ENCODE peak calls at places on chromosomes 7 and 10, in eight cellular contexts. Z is epithelial cell of proximal tubule, C is chondrocyte, W is ovary, G is omental fat pad, D is activated B cell treated with CpG ODN at 0.5 μM for 24 hours, Q is upper lobe of right lung, F is adrenal gland. I is an unnamed sample.

GRCh38 chr7:14606101-14606500 is 296.4 kb downstream of the DGKB start:
- DNase-seq in G (no peak), W (no peak), Q (no peak), Z (peak; percentile 37), D (no peak), C (no peak), F (no peak), I (no peak)

GRCh38 chr7:130392456-130392860 is 12.2 kb downstream of the CPA1 start:
- DNase-seq in G (no peak), F (peak; percentile 24), Q (no peak), C (no peak), D (no peak), W (peak; percentile 48), Z (no peak), I (no peak)

GRCh38 chr7:105745681-105746330 is 130.6 kb downstream of the ATXN7L1 start:
- DNase-seq in F (no peak), Z (no peak), W (no peak), Q (no peak), G (no peak), D (no peak), C (no peak), I (no peak)

GRCh38 chr7:123602648-123603047 is 1.0 kb downstream of the ASB15 start:
- DNase-seq in C (no peak), G (no peak), F (no peak), Q (no peak), D (no peak), Z (no peak), W (no peak), I (no peak)

GRCh38 chr10:125768217-125768616 is 7.4 kb downstream of the MMP21 start:
- DNase-seq in Q (no peak), Z (no peak), C (no peak), W (no peak), F (no peak), G (no peak), D (no peak), I (no peak)

GRCh38 chr10:79295593-79295992 is 51.7 kb upstream of the PPIF start:
- DNase-seq in Q (no peak), F (no peak), G (no peak), C (no peak), D (no peak), Z (no peak), W (no peak), I (no peak)

GRCh38 chr10:132940791-132941465 is 1.4 kb downstream of the CFAP46 start:
- DNase-seq in F (no peak), Z (no peak), C (peak; percentile 86), W (no peak), D (no peak), Q (peak; percentile 62), G (no peak), I (peak; percentile 10)

GRCh38 chr10:44300666-44301649 is 83.9 kb downstream of the CXCL12 start:
- DNase-seq in G (no peak), F (no peak), Z (peak; percentile 100), W (no peak), D (no peak), Q (no peak), C (no peak), I (no peak)

GRCh38 chr10:70758757-70759514 is 26.2 kb downstream of the TBATA start:
- DNase-seq in D (no peak), W (peak; percentile 78), Q (peak; percentile 43), C (no peak), F (peak; percentile 73), Z (peak; percentile 31), G (peak; percentile 45), I (peak; percentile 63)

GRCh38 chr10:6237189-6237496 is 34.4 kb downstream of the PFKFB3 start:
- DNase-seq in W (no peak), Q (no peak), C (no peak), F (no peak), G (no peak), Z (no peak), D (no peak), I (no peak)

GRCh38 chr7:37289781-37290180 is 158.9 kb downstream of the ELMO1 start:
- DNase-seq in G (no peak), Q (no peak), F (no peak), C (no peak), Z (no peak), W (no peak), D (no peak), I (no peak)

GRCh38 chr7:23098460-23098859 is 7.1 kb upstream of the KLHL7 start:
- DNase-seq in C (no peak), Q (no peak), D (no peak), F (no peak), W (no peak), Z (no peak), G (no peak), I (no peak)

GRCh38 chr7:110065112-110065511 is 1025.8 kb upstream of the LRRN3 start:
- DNase-seq in W (no peak), F (no peak), C (no peak), G (no peak), Z (no peak), D (no peak), Q (no peak), I (no peak)

GRCh38 chr10:130560079-130560478 is 423.9 kb downstream of the GLRX3 start:
- DNase-seq in Q (no peak), Z (no peak), W (no peak), F (no peak), C (no peak), G (no peak), D (no peak), I (no peak)

GRCh38 chr10:30705625-30706149 is 76.1 kb upstream of the LYZL2 start:
- DNase-seq in C (no peak), D (no peak), G (no peak), W (no peak), F (no peak), Q (no peak), Z (no peak), I (no peak)

GRCh38 chr10:119166111-119166500 is 592 bp upstream of the SFXN4 start:
- DNase-seq in Z (no peak), G (no peak), F (no peak), D (no peak), W (no peak), C (no peak), Q (peak; percentile 52), I (no peak)

GRCh38 chr10:4656576-4657194 is 169.3 kb upstream of the AKR1E2 start:
- DNase-seq in C (no peak), Q (no peak), G (no peak), D (no peak), W (peak; percentile 56), F (peak; percentile 34), Z (no peak), I (peak; percentile 22)

GRCh38 chr10:5611899-5612680 is 54.3 kb downstream of the ASB13 start:
- DNase-seq in F (no peak), W (no peak), G (no peak), C (peak; percentile 60), Q (no peak), Z (no peak), D (no peak), I (no peak)

GRCh38 chr10:54869022-54869421 is 68.0 kb upstream of the PCDH15 start:
- DNase-seq in W (no peak), Q (no peak), Z (peak; percentile 7), G (no peak), C (no peak), F (no peak), D (no peak), I (no peak)

GRCh38 chr10:22481687-22482539 is 136.6 kb downstream of the SPAG6 start:
- DNase-seq in G (no peak), C (no peak), D (no peak), Q (no peak), W (no peak), F (no peak), Z (no peak), I (no peak)

GRCh38 chr10:122341141-122341810 is 33.2 kb upstream of the PLEKHA1 start:
- DNase-seq in G (no peak), C (no peak), Q (peak; percentile 42), D (no peak), Z (no peak), F (no peak), W (peak; percentile 29), I (no peak)

GRCh38 chr7:29342761-29343160 is 148.2 kb downstream of the CHN2 start:
- DNase-seq in D (no peak), C (no peak), Z (no peak), Q (no peak), F (no peak), G (no peak), W (no peak), I (no peak)

GRCh38 chr7:133755922-133756321 is 371.2 kb upstream of the LRGUK start:
- DNase-seq in G (no peak), D (no peak), Z (no peak), C (no peak), Q (no peak), W (no peak), F (no peak), I (no peak)

GRCh38 chr7:56686276-56686859 is 445.9 kb downstream of the ZNF479 start:
- DNase-seq in Q (no peak), F (no peak), W (no peak), C (no peak), G (no peak), D (no peak), Z (no peak), I (no peak)
- TF ChIP-seq CTCF in Q (no peak), F (no peak), W (no peak), C (no peak), G (no peak), D (no peak), Z (no peak), I (no peak)

GRCh38 chr7:87853237-87853864 is 22.8 kb downstream of the SLC25A40 start:
- DNase-seq in G (no peak), Z (no peak), D (no peak), F (no peak), Q (no peak), C (no peak), W (no peak), I (no peak)

DNA sequence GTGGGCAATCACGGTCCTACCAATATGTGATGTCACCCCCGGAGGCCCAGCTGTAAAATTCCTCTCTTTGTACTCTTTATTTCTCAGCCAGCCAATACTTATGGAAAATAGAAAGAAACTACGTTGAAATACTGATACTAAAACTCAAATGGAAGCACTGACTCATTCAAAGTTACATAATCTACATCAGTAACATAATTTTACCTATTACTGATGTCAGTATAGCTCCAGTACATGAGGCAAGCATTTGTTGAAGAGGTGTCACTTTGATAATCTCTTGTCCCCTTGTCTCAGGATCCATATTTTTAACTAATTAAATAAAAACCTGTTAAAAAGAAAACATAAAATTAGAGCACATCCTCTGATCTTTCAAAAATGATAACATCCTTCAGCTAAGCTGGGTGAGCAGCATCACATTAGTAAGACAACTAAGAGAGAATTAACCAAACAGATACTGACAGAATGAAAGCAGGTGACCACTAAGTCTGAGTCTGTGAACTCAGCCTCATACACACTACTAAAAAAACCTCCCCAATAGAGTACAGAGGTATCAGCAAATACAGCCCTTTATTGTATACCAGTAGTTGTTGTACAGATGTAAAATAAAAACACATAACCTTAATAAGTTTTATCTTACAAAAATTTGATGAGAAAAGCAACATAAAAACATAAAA is 17.6 kb downstream of the SLC25A40 start:
- DNase-seq in G (no peak), W (no peak), D (no peak), F (no peak), C (no peak), Q (no peak), Z (no peak), I (no peak)
- TF ChIP-seq CTCF in G (no peak), W (no peak), D (no peak), F (no peak), C (no peak), Q (no peak), Z (no peak), I (no peak)

GRCh38 chr7:32221056-32221455 is 150.8 kb upstream of the PDE1C start:
- DNase-seq in D (no peak), C (no peak), Q (no peak), G (no peak), Z (no peak), W (no peak), F (no peak), I (no peak)
- TF ChIP-seq CTCF in D (no peak), C (no peak), Q (no peak), G (no peak), Z (no peak), W (no peak), F (no peak), I (no peak)

GRCh38 chr7:4960363-4960762 is 1.4 kb upstream of the MMD2 start:
- DNase-seq in W (no peak), F (no peak), Z (no peak), D (no peak), G (no peak), C (peak; percentile 44), Q (no peak), I (no peak)
- TF ChIP-seq CTCF in W (no peak), F (no peak), Z (peak; percentile 19), D (no peak), G (no peak), C (no peak), Q (no peak), I (no peak)